ENCODE peak calls at places on chromosomes 3 and 15, in eight cellular contexts. C, O, G, F, S, P, J and H are unnamed samples.
A peak's percentile ranks its signal among the peaks of the same experiment; 100 is the strongest.

GRCh38 chr3:196341142-196341541 is 3.0 kb upstream of the TM4SF19 start:
- DNase-seq in C (peak; percentile 70), O (peak; percentile 72), G (no peak), F (peak; percentile 57), S (no peak), P (no peak), J (no peak), H (peak; percentile 40)

GRCh38 chr15:85764304-85764633 is 30.5 kb downstream of the KLHL25 start:
- DNase-seq in C (no peak), O (no peak), G (no peak), F (no peak), S (no peak), P (no peak), J (no peak), H (no peak)

GRCh38 chr3:86175593-86175992 is 815.4 kb downstream of the VGLL3 start:
- DNase-seq in C (no peak), O (no peak), G (no peak), F (no peak), S (no peak), P (no peak), J (no peak), H (no peak)

GRCh38 chr3:53705024-53705750 is 141.0 kb downstream of the CHDH start:
- DNase-seq in C (no peak), O (no peak), G (no peak), F (peak; percentile 6), S (no peak), P (no peak), J (no peak), H (no peak)

GRCh38 chr15:48426047-48426446 is 94.8 kb downstream of the DUT start:
- DNase-seq in C (no peak), O (no peak), G (no peak), F (no peak), S (no peak), P (no peak), J (no peak), H (no peak)

GRCh38 chr3:62480056-62480455 is 106.7 kb upstream of the FEZF2 start:
- DNase-seq in C (no peak), O (no peak), G (no peak), F (no peak), S (no peak), P (no peak), J (no peak), H (no peak)

GRCh38 chr3:189038773-189039720 is 132.7 kb upstream of the TPRG1 start:
- DNase-seq in C (no peak), O (no peak), G (no peak), F (no peak), S (no peak), P (no peak), J (no peak), H (no peak)

GRCh38 chr15:85831415-85832113 is 36.8 kb upstream of the KLHL25 start:
- DNase-seq in C (peak; percentile 59), O (peak; percentile 44), G (peak; percentile 82), F (peak; percentile 30), S (no peak), P (peak; percentile 7), J (peak; percentile 49), H (peak; percentile 26)

GRCh38 chr15:64842986-64843561 is 1.4 kb downstream of the PLEKHO2 start:
- DNase-seq in C (no peak), O (peak; percentile 34), G (peak; percentile 75), F (no peak), S (no peak), P (no peak), J (no peak), H (no peak)

GRCh38 chr15:28986108-28986507 is 100.3 kb downstream of the APBA2 start:
- DNase-seq in C (no peak), O (no peak), G (no peak), F (no peak), S (no peak), P (no peak), J (no peak), H (no peak)

GRCh38 chr3:4493931-4494806 is 1.0 kb downstream of the ITPR1 start:
- DNase-seq in C (peak; percentile 8), O (peak; percentile 26), G (no peak), F (peak; percentile 18), S (no peak), P (peak; percentile 11), J (no peak), H (peak; percentile 3)

GRCh38 chr3:134373278-134373941 is 837 bp downstream of the AMOTL2 start:
- DNase-seq in C (peak; percentile 86), O (peak; percentile 96), G (peak; percentile 91), F (peak; percentile 90), S (no peak), P (no peak), J (peak; percentile 79), H (peak; percentile 89)

GRCh38 chr3:14418670-14419250 is 16.4 kb downstream of the SLC6A6 start:
- DNase-seq in C (no peak), O (no peak), G (no peak), F (no peak), S (no peak), P (no peak), J (no peak), H (no peak)

GRCh38 chr3:179037361-179037760 is 34.2 kb downstream of the ZMAT3 start:
- DNase-seq in C (peak; percentile 96), O (peak; percentile 93), G (no peak), F (peak; percentile 95), S (no peak), P (peak; percentile 71), J (peak; percentile 59), H (peak; percentile 81)

GRCh38 chr3:13811614-13812013 is 68.3 kb downstream of the WNT7A start:
- DNase-seq in C (no peak), O (no peak), G (no peak), F (no peak), S (no peak), P (no peak), J (no peak), H (no peak)

GRCh38 chr3:89059201-89059600 is 48.2 kb upstream of the EPHA3 start:
- DNase-seq in C (peak; percentile 44), O (peak; percentile 45), G (no peak), F (peak; percentile 94), S (no peak), P (no peak), J (no peak), H (no peak)

GRCh38 chr15:75225951-75226732 is 24.5 kb downstream of the C15orf39 start:
- DNase-seq in C (no peak), O (no peak), G (no peak), F (no peak), S (no peak), P (no peak), J (no peak), H (no peak)

GRCh38 chr3:108462899-108463298 is 47.5 kb downstream of the MYH15 start:
- DNase-seq in C (peak; percentile 18), O (peak; percentile 43), G (no peak), F (peak; percentile 31), S (no peak), P (no peak), J (no peak), H (no peak)

GRCh38 chr15:65818927-65819562 is 27.0 kb upstream of the DENND4A start:
- DNase-seq in C (no peak), O (peak; percentile 37), G (no peak), F (no peak), S (peak; percentile 47), P (peak; percentile 91), J (no peak), H (no peak)

GRCh38 chr15:78067328-78068241 is 9.9 kb downstream of the TBC1D2B start:
- DNase-seq in C (peak; percentile 38), O (peak; percentile 82), G (peak; percentile 30), F (peak; percentile 39), S (no peak), P (no peak), J (no peak), H (no peak)

GRCh38 chr15:99408236-99409096 is 157.2 kb downstream of the LRRC28 start:
- DNase-seq in C (peak; percentile 48), O (peak; percentile 83), G (no peak), F (peak; percentile 94), S (no peak), P (no peak), J (peak; percentile 63), H (no peak)

GRCh38 chr15:65881766-65882434 is 12.6 kb downstream of the RAB11A start:
- DNase-seq in C (no peak), O (no peak), G (no peak), F (no peak), S (no peak), P (no peak), J (no peak), H (no peak)

GRCh38 chr15:80730395-80730794 is 35.3 kb downstream of the ABHD17C start:
- DNase-seq in C (no peak), O (no peak), G (no peak), F (no peak), S (no peak), P (no peak), J (no peak), H (no peak)

GRCh38 chr15:38304486-38304885 is 51.9 kb downstream of the SPRED1 start:
- DNase-seq in C (no peak), O (no peak), G (no peak), F (no peak), S (no peak), P (no peak), J (no peak), H (no peak)

GRCh38 chr15:63752075-63752684 is 81.6 kb downstream of the HERC1 start:
- DNase-seq in C (peak; percentile 68), O (peak; percentile 63), G (peak; percentile 87), F (peak; percentile 25), S (peak; percentile 11), P (peak; percentile 54), J (peak; percentile 51), H (peak; percentile 61)

GRCh38 chr15:100041380-100041779 is 300.4 kb downstream of the ADAMTS17 start:
- DNase-seq in C (no peak), O (no peak), G (no peak), F (no peak), S (no peak), P (no peak), J (no peak), H (no peak)